ENCODE peak calls at places on chromosomes 16 and 17, in four cellular contexts. O is activated CD4-positive, alpha-beta T cell treated with anti-CD3 and anti-CD28 coated beads for 24 hours; M is tibial artery; J is nephron progenitor cell. A is an unnamed sample.

GRCh38 chr16:53968896-53969295 is 264.9 kb downstream of the FTO start:
- DNase-seq in O (no peak), M (no peak), J (no peak), A (no peak)

GRCh38 chr17:36939059-36939943 is 2.0 kb downstream of the LHX1 start:
- DNase-seq in O (no peak), M (no peak), J (no peak), A (no peak)

GRCh38 chr16:81601008-81601428 is 156.4 kb downstream of the CMIP start:
- DNase-seq in O (no peak), M (peak; percentile 77), J (no peak), A (no peak)

GRCh38 chr16:16934660-16935059 is 536.1 kb downstream of the XYLT1 start:
- DNase-seq in O (no peak), M (no peak), J (no peak), A (no peak)

GRCh38 chr16:86571197-86571915 is 4.7 kb downstream of the FOXC2 start:
- DNase-seq in O (no peak), M (peak; percentile 71), J (no peak), A (no peak)

GRCh38 chr17:82003411-82004381 is 19.0 kb downstream of the CENPX start:
- DNase-seq in O (no peak), M (peak; percentile 96), J (peak; percentile 65), A (no peak)

GRCh38 chr17:30378191-30378796 is 433 bp upstream of the CPD start:
- DNase-seq in O (no peak), M (no peak), J (peak; percentile 23), A (peak; percentile 30)

GRCh38 chr17:7888184-7888920 is at the start of gene CHD3:
- DNase-seq in O (peak; percentile 44), M (no peak), J (no peak), A (no peak)

GRCh38 chr17:71084219-71084618 is 914.9 kb downstream of the KCNJ2 start:
- DNase-seq in O (no peak), M (no peak), J (peak; percentile 57), A (no peak)

GRCh38 chr16:64196444-64196843 is 925.4 kb downstream of the CDH11 start:
- DNase-seq in O (no peak), M (no peak), J (no peak), A (no peak)

GRCh38 chr17:75067856-75068255 is 19.9 kb upstream of the SLC16A5 start:
- DNase-seq in O (no peak), M (no peak), J (no peak), A (no peak)

GRCh38 chr16:31206776-31207175 is 4.2 kb upstream of the PYCARD start:
- DNase-seq in O (no peak), M (no peak), J (no peak), A (no peak)

GRCh38 chr17:65496801-65497200 is 64.6 kb downstream of the AXIN2 start:
- DNase-seq in O (no peak), M (peak; percentile 54), J (no peak), A (no peak)

GRCh38 chr16:2912330-2913199 is 834 bp downstream of the FLYWCH1 start:
- DNase-seq in O (no peak), M (no peak), J (peak; percentile 51), A (no peak)

GRCh38 chr16:68319185-68319908 is 8.5 kb downstream of the PRMT7 start:
- DNase-seq in O (no peak), M (peak; percentile 21), J (no peak), A (no peak)

GRCh38 chr16:76511203-76511602 is 234.0 kb downstream of the CNTNAP4 start:
- DNase-seq in O (no peak), M (no peak), J (no peak), A (no peak)

GRCh38 chr17:53979991-53980390 is 157.3 kb downstream of the KIF2B start:
- DNase-seq in O (no peak), M (no peak), J (no peak), A (no peak)

GRCh38 chr16:88650749-88651275 is at the start of gene CYBA:
- DNase-seq in O (peak; percentile 61), M (peak; percentile 83), J (peak; percentile 68), A (peak; percentile 82)